ENCODE peak calls at places on chromosomes 12 and 14, in five cellular contexts. One of them, this sample, is unnamed.

GRCh38 chr14:69695664-69696527 is 71.0 kb upstream of the SRSF5 start:
- DNase-seq in stimulated activated CD4-positive, alpha-beta T cell treated with anti-CD3 and anti-CD28 coated beads, Interleukin-4, amount 100 ng/mL, for 24 hours: no peak
- DNase-seq in hepatic stellate cell: no peak
- DNase-seq in foreskin keratinocyte: no peak
- DNase-seq in memory B cell: peak
- DNase-seq in this sample: peak

GRCh38 chr12:18700254-18700653 is 37.6 kb downstream of the PLCZ1 start:
- DNase-seq in stimulated activated CD4-positive, alpha-beta T cell treated with anti-CD3 and anti-CD28 coated beads, Interleukin-4, amount 100 ng/mL, for 24 hours: no peak
- DNase-seq in hepatic stellate cell: peak
- DNase-seq in foreskin keratinocyte: no peak
- DNase-seq in memory B cell: no peak
- DNase-seq in this sample: peak

GRCh38 chr12:78674311-78675085 is 190.1 kb upstream of the SYT1 start:
- DNase-seq in hepatic stellate cell: no peak
- DNase-seq in foreskin keratinocyte: no peak
- DNase-seq in stimulated activated CD4-positive, alpha-beta T cell treated with anti-CD3 and anti-CD28 coated beads, Interleukin-4, amount 100 ng/mL, for 24 hours: no peak
- DNase-seq in memory B cell: no peak
- DNase-seq in this sample: peak

GRCh38 chr12:32644455-32644854 is 34.6 kb upstream of the DNM1L start:
- DNase-seq in hepatic stellate cell: no peak
- DNase-seq in foreskin keratinocyte: no peak
- DNase-seq in stimulated activated CD4-positive, alpha-beta T cell treated with anti-CD3 and anti-CD28 coated beads, Interleukin-4, amount 100 ng/mL, for 24 hours: no peak
- DNase-seq in memory B cell: no peak
- DNase-seq in this sample: no peak

GRCh38 chr12:122226366-122227222 is 742 bp upstream of the DIABLO start:
- DNase-seq in foreskin keratinocyte: no peak
- DNase-seq in hepatic stellate cell: no peak
- DNase-seq in stimulated activated CD4-positive, alpha-beta T cell treated with anti-CD3 and anti-CD28 coated beads, Interleukin-4, amount 100 ng/mL, for 24 hours: no peak
- DNase-seq in memory B cell: peak
- DNase-seq in this sample: no peak

GRCh38 chr12:27779837-27780611 is at the start of the genes KLHL42 and MANSC4:
- DNase-seq in memory B cell: peak
- DNase-seq in stimulated activated CD4-positive, alpha-beta T cell treated with anti-CD3 and anti-CD28 coated beads, Interleukin-4, amount 100 ng/mL, for 24 hours: peak
- DNase-seq in hepatic stellate cell: peak
- DNase-seq in foreskin keratinocyte: peak
- DNase-seq in this sample: peak

GRCh38 chr14:85528080-85528881 is 1.7 kb upstream of the FLRT2 start:
- DNase-seq in foreskin keratinocyte: peak
- DNase-seq in hepatic stellate cell: peak
- DNase-seq in stimulated activated CD4-positive, alpha-beta T cell treated with anti-CD3 and anti-CD28 coated beads, Interleukin-4, amount 100 ng/mL, for 24 hours: no peak
- DNase-seq in memory B cell: no peak
- DNase-seq in this sample: no peak

GRCh38 chr12:52474212-52474611 is 607 bp upstream of the KRT6C start:
- DNase-seq in hepatic stellate cell: no peak
- DNase-seq in memory B cell: no peak
- DNase-seq in stimulated activated CD4-positive, alpha-beta T cell treated with anti-CD3 and anti-CD28 coated beads, Interleukin-4, amount 100 ng/mL, for 24 hours: no peak
- DNase-seq in foreskin keratinocyte: no peak
- DNase-seq in this sample: no peak

GRCh38 chr12:4446335-4446734 is 720 bp upstream of the FGF6 start:
- DNase-seq in stimulated activated CD4-positive, alpha-beta T cell treated with anti-CD3 and anti-CD28 coated beads, Interleukin-4, amount 100 ng/mL, for 24 hours: no peak
- DNase-seq in hepatic stellate cell: no peak
- DNase-seq in memory B cell: peak
- DNase-seq in foreskin keratinocyte: no peak
- DNase-seq in this sample: no peak

GRCh38 chr14:90574640-90575131 is 177.9 kb downstream of the CALM1 start:
- DNase-seq in stimulated activated CD4-positive, alpha-beta T cell treated with anti-CD3 and anti-CD28 coated beads, Interleukin-4, amount 100 ng/mL, for 24 hours: no peak
- DNase-seq in memory B cell: no peak
- DNase-seq in foreskin keratinocyte: no peak
- DNase-seq in hepatic stellate cell: no peak
- DNase-seq in this sample: no peak

This sample was measured in M059J.